ENCODE peak calls at places on chromosomes 6 and 20, in six cellular contexts. One of them, this sample, is unnamed.

GRCh38 chr6:120198033-120198432 is 848.5 kb upstream of the MAN1A1 start:
- DNase-seq in fibroblast of the aortic adventitia: peak
- DNase-seq in stromal cell of bone marrow: peak
- DNase-seq in NCI-H345: no peak
- DNase-seq in activated T-helper 2 cell treated with anti-CD3 and anti-CD28 coated beads, Interferon-gamma antibody, Interleukin-2, Interleukin-4, amounts not matched to agents 10 μg/mL and 5 μg/mL and 100 μg/mL, durations not matched to agents 14 hours and 24 hours and 36 hours: no peak
- DNase-seq in B cell: no peak
- DNase-seq in this sample: peak

GRCh38 chr20:12152996-12153395 is 235.3 kb downstream of the BTBD3 start:
- DNase-seq in B cell: no peak
- DNase-seq in NCI-H345: no peak
- DNase-seq in activated T-helper 2 cell treated with anti-CD3 and anti-CD28 coated beads, Interferon-gamma antibody, Interleukin-2, Interleukin-4, amounts not matched to agents 10 μg/mL and 5 μg/mL and 100 μg/mL, durations not matched to agents 14 hours and 24 hours and 36 hours: no peak
- DNase-seq in fibroblast of the aortic adventitia: peak
- DNase-seq in stromal cell of bone marrow: peak
- DNase-seq in this sample: peak

GRCh38 chr20:50023116-50023802 is 40.5 kb downstream of the SNAI1 start:
- DNase-seq in B cell: no peak
- DNase-seq in fibroblast of the aortic adventitia: no peak
- DNase-seq in NCI-H345: no peak
- DNase-seq in activated T-helper 2 cell treated with anti-CD3 and anti-CD28 coated beads, Interferon-gamma antibody, Interleukin-2, Interleukin-4, amounts not matched to agents 10 μg/mL and 5 μg/mL and 100 μg/mL, durations not matched to agents 14 hours and 24 hours and 36 hours: no peak
- DNase-seq in stromal cell of bone marrow: no peak
- DNase-seq in this sample: no peak

GRCh38 chr6:107246972-107247615 is 131.8 kb upstream of the BEND3 start:
- DNase-seq in B cell: no peak
- DNase-seq in stromal cell of bone marrow: no peak
- DNase-seq in fibroblast of the aortic adventitia: no peak
- DNase-seq in NCI-H345: no peak
- DNase-seq in activated T-helper 2 cell treated with anti-CD3 and anti-CD28 coated beads, Interferon-gamma antibody, Interleukin-2, Interleukin-4, amounts not matched to agents 10 μg/mL and 5 μg/mL and 100 μg/mL, durations not matched to agents 14 hours and 24 hours and 36 hours: no peak
- DNase-seq in this sample: no peak

GRCh38 chr20:36184816-36185776 is 30.6 kb downstream of the EPB41L1 start:
- DNase-seq in stromal cell of bone marrow: no peak
- DNase-seq in NCI-H345: no peak
- DNase-seq in B cell: no peak
- DNase-seq in activated T-helper 2 cell treated with anti-CD3 and anti-CD28 coated beads, Interferon-gamma antibody, Interleukin-2, Interleukin-4, amounts not matched to agents 10 μg/mL and 5 μg/mL and 100 μg/mL, durations not matched to agents 14 hours and 24 hours and 36 hours: no peak
- DNase-seq in fibroblast of the aortic adventitia: no peak
- DNase-seq in this sample: no peak

GRCh38 chr20:38307371-38308046 is 3.6 kb downstream of the BPI start:
- DNase-seq in stromal cell of bone marrow: no peak
- DNase-seq in B cell: no peak
- DNase-seq in activated T-helper 2 cell treated with anti-CD3 and anti-CD28 coated beads, Interferon-gamma antibody, Interleukin-2, Interleukin-4, amounts not matched to agents 10 μg/mL and 5 μg/mL and 100 μg/mL, durations not matched to agents 14 hours and 24 hours and 36 hours: no peak
- DNase-seq in NCI-H345: no peak
- DNase-seq in fibroblast of the aortic adventitia: peak
- DNase-seq in this sample: no peak

GRCh38 chr6:157045831-157046454 is 268.8 kb downstream of the ARID1B start:
- DNase-seq in NCI-H345: peak
- DNase-seq in B cell: no peak
- DNase-seq in activated T-helper 2 cell treated with anti-CD3 and anti-CD28 coated beads, Interferon-gamma antibody, Interleukin-2, Interleukin-4, amounts not matched to agents 10 μg/mL and 5 μg/mL and 100 μg/mL, durations not matched to agents 14 hours and 24 hours and 36 hours: no peak
- DNase-seq in fibroblast of the aortic adventitia: peak
- DNase-seq in stromal cell of bone marrow: peak
- DNase-seq in this sample: peak

GRCh38 chr20:1267161-1267560 is 1.1 kb downstream of the SNPH start:
- DNase-seq in B cell: no peak
- DNase-seq in stromal cell of bone marrow: no peak
- DNase-seq in activated T-helper 2 cell treated with anti-CD3 and anti-CD28 coated beads, Interferon-gamma antibody, Interleukin-2, Interleukin-4, amounts not matched to agents 10 μg/mL and 5 μg/mL and 100 μg/mL, durations not matched to agents 14 hours and 24 hours and 36 hours: no peak
- DNase-seq in NCI-H345: no peak
- DNase-seq in fibroblast of the aortic adventitia: no peak
- DNase-seq in this sample: no peak

GRCh38 chr6:107066697-107067659 is 39.0 kb downstream of the MTRES1 start:
- DNase-seq in NCI-H345: no peak
- DNase-seq in B cell: no peak
- DNase-seq in fibroblast of the aortic adventitia: peak
- DNase-seq in activated T-helper 2 cell treated with anti-CD3 and anti-CD28 coated beads, Interferon-gamma antibody, Interleukin-2, Interleukin-4, amounts not matched to agents 10 μg/mL and 5 μg/mL and 100 μg/mL, durations not matched to agents 14 hours and 24 hours and 36 hours: no peak
- DNase-seq in stromal cell of bone marrow: no peak
- DNase-seq in this sample: no peak

GRCh38 chr6:83707829-83708545 is 914 bp downstream of the SNAP91 start:
- DNase-seq in fibroblast of the aortic adventitia: no peak
- DNase-seq in stromal cell of bone marrow: no peak
- DNase-seq in activated T-helper 2 cell treated with anti-CD3 and anti-CD28 coated beads, Interferon-gamma antibody, Interleukin-2, Interleukin-4, amounts not matched to agents 10 μg/mL and 5 μg/mL and 100 μg/mL, durations not matched to agents 14 hours and 24 hours and 36 hours: no peak
- DNase-seq in NCI-H345: peak
- DNase-seq in B cell: peak
- DNase-seq in this sample: no peak

This sample was measured in AG09319.